ENCODE peak calls at places on chromosome 17, in four cellular contexts. H is activated effector memory CD4-positive, alpha-beta T cell treated with Interleukin-2 at 50 U/mL for 16 hours; W is activated CD4-positive, CD25-positive, alpha-beta regulatory T cell; P is activated naive CD4-positive, alpha-beta T cell treated with anti-CD3 and anti-CD28 coated beads, Interleukin-2, amount 50 U/mL, for 16 hours. I is an unnamed sample.

GRCh38 chr17:52201764-52202571 is 43.5 kb upstream of the CA10 start:
- DNase-seq in W (no peak), H (no peak), P (no peak), I (no peak)

GRCh38 chr17:63402808-63403207 is 43.3 kb downstream of the CYB561 start:
- DNase-seq in H (no peak), P (no peak), W (no peak), I (no peak)

GRCh38 chr17:43779145-43780125 is 658 bp upstream of the DUSP3 start:
- DNase-seq in H (no peak), W (no peak), P (no peak), I (no peak)

GRCh38 chr17:31517524-31517923 is 126.0 kb downstream of the RAB11FIP4 start:
- DNase-seq in H (no peak), P (no peak), W (no peak), I (no peak)

GRCh38 chr17:47955497-47956461 is 1.9 kb downstream of the PRR15L start:
- DNase-seq in W (no peak), P (no peak), H (no peak), I (no peak)

GRCh38 chr17:29291163-29291752 is 2.7 kb downstream of the NUFIP2 start:
- DNase-seq in H (no peak), W (no peak), P (no peak), I (no peak)

GRCh38 chr17:19397556-19398041 is 10.6 kb upstream of the MFAP4 start:
- DNase-seq in H (no peak), P (no peak), W (no peak), I (no peak)

GRCh38 chr17:69235338-69236058 is 6.9 kb upstream of the ABCA10 start:
- DNase-seq in P (peak; percentile 53), W (no peak), H (peak; percentile 8), I (peak; percentile 4)

GRCh38 chr17:64780096-64781012 is 118.2 kb upstream of the SMURF2 start:
- DNase-seq in P (peak; percentile 77), H (peak; percentile 78), W (peak; percentile 60), I (peak; percentile 63)

GRCh38 chr17:74766413-74766812 is 9.7 kb downstream of the NAT9 start:
- DNase-seq in P (no peak), H (no peak), W (no peak), I (no peak)

GRCh38 chr17:4006745-4007211 is 42.5 kb upstream of the ATP2A3 start:
- DNase-seq in W (no peak), P (no peak), H (no peak), I (no peak)

GRCh38 chr17:74392848-74393247 is 25.5 kb downstream of the GPR142 start:
- DNase-seq in P (no peak), W (no peak), H (no peak), I (no peak)

GRCh38 chr17:2055494-2056220 is 754 bp downstream of the HIC1 start:
- DNase-seq in P (peak; percentile 46), H (peak; percentile 25), W (no peak), I (no peak)

GRCh38 chr17:4948997-4949320 is 629 bp upstream of the PFN1 start:
- DNase-seq in W (peak; percentile 59), P (peak; percentile 76), H (no peak), I (peak; percentile 59)

GRCh38 chr17:72726936-72727335 is 365.6 kb downstream of the SLC39A11 start:
- DNase-seq in H (peak; percentile 32), P (no peak), W (no peak), I (no peak)

GRCh38 chr17:67401598-67402504 is 24.8 kb downstream of the PITPNC1 start:
- DNase-seq in H (no peak), W (no peak), P (no peak), I (no peak)

GRCh38 chr17:77736207-77736600 is 222.3 kb upstream of the TNRC6C start:
- DNase-seq in H (no peak), P (no peak), W (no peak), I (no peak)

GRCh38 chr17:42683407-42684031 is 1.2 kb downstream of the CNTNAP1 start:
- DNase-seq in H (no peak), W (no peak), P (no peak), I (no peak)

GRCh38 chr17:59505610-59506276 is 59.7 kb upstream of the DHX40 start:
- DNase-seq in W (no peak), H (no peak), P (no peak), I (no peak)

GRCh38 chr17:63399856-63400255 is 46.2 kb downstream of the CYB561 start:
- DNase-seq in W (no peak), P (no peak), H (no peak), I (no peak)

GRCh38 chr17:3019761-3020160 is 43.6 kb downstream of the OR1D5 start:
- DNase-seq in H (no peak), P (no peak), W (no peak), I (no peak)

GRCh38 chr17:82031885-82032627 is 578 bp downstream of the RAC3 start:
- DNase-seq in W (no peak), P (peak; percentile 49), H (no peak), I (no peak)

GRCh38 chr17:70405492-70406220 is 236.3 kb downstream of the KCNJ2 start:
- DNase-seq in P (no peak), W (no peak), H (no peak), I (no peak)

GRCh38 chr17:57739402-57740224 is 5.5 kb downstream of the CCDC182 start:
- DNase-seq in W (no peak), H (no peak), P (no peak), I (no peak)

I was measured in activated T-helper 1 cell treated with Interleukin-2 at 50 U/mL for 16 hours.